ENCODE peak calls at places on chromosomes 2 and 18, in six cellular contexts. One of them, this sample, is unnamed.

GRCh38 chr18:4242431-4243161 is 212.5 kb downstream of the DLGAP1 start:
- DNase-seq in A549: no peak
- DNase-seq in body of pancreas: no peak
- DNase-seq in HCT116: no peak
- DNase-seq in sigmoid colon: no peak
- DNase-seq in breast epithelium: no peak
- DNase-seq in this sample: no peak

GRCh38 chr2:69946351-69947077 is 14.9 kb downstream of the ASPRV1 start:
- DNase-seq in A549: peak
- DNase-seq in body of pancreas: no peak
- DNase-seq in HCT116: peak
- DNase-seq in sigmoid colon: no peak
- DNase-seq in breast epithelium: no peak
- DNase-seq in this sample: no peak

GRCh38 chr2:121588357-121588756 is 57.7 kb downstream of the RNU4ATAC start:
- DNase-seq in A549: no peak
- DNase-seq in body of pancreas: no peak
- DNase-seq in HCT116: no peak
- DNase-seq in sigmoid colon: no peak
- DNase-seq in breast epithelium: no peak
- DNase-seq in this sample: no peak

GRCh38 chr18:715626-716025 is 3.2 kb upstream of the ENOSF1 start:
- DNase-seq in A549: no peak
- DNase-seq in body of pancreas: no peak
- DNase-seq in HCT116: no peak
- DNase-seq in sigmoid colon: no peak
- DNase-seq in breast epithelium: no peak
- DNase-seq in this sample: no peak

GRCh38 chr2:62140785-62141740 is 54.9 kb upstream of the B3GNT2 start:
- DNase-seq in A549: no peak
- DNase-seq in body of pancreas: no peak
- DNase-seq in HCT116: no peak
- DNase-seq in sigmoid colon: no peak
- DNase-seq in breast epithelium: no peak
- DNase-seq in this sample: no peak

GRCh38 chr2:49664827-49665226 is 510.5 kb upstream of the FSHR start:
- DNase-seq in A549: no peak
- DNase-seq in body of pancreas: no peak
- DNase-seq in HCT116: no peak
- DNase-seq in sigmoid colon: no peak
- DNase-seq in breast epithelium: no peak
- DNase-seq in this sample: no peak

GRCh38 chr2:160703648-160704585 is 210.3 kb upstream of the RBMS1 start:
- DNase-seq in A549: no peak
- DNase-seq in body of pancreas: no peak
- DNase-seq in HCT116: no peak
- DNase-seq in sigmoid colon: no peak
- DNase-seq in breast epithelium: no peak
- DNase-seq in this sample: no peak

GRCh38 chr2:213187386-213187785 is 36.0 kb upstream of the IKZF2 start:
- DNase-seq in A549: no peak
- DNase-seq in body of pancreas: no peak
- DNase-seq in HCT116: no peak
- DNase-seq in sigmoid colon: no peak
- DNase-seq in breast epithelium: no peak
- DNase-seq in this sample: no peak

GRCh38 chr2:6444529-6444928 is 421.2 kb downstream of the CMPK2 start:
- DNase-seq in A549: no peak
- DNase-seq in body of pancreas: no peak
- DNase-seq in HCT116: no peak
- DNase-seq in sigmoid colon: no peak
- DNase-seq in breast epithelium: no peak
- DNase-seq in this sample: peak
- TF ChIP-seq CTCF in A549: no peak
- TF ChIP-seq CTCF in body of pancreas: no peak
- TF ChIP-seq CTCF in HCT116: no peak
- TF ChIP-seq CTCF in sigmoid colon: no peak
- TF ChIP-seq CTCF in breast epithelium: no peak
- TF ChIP-seq CTCF in this sample: no peak

GRCh38 chr2:100820346-100821254 is 661 bp downstream of the NPAS2 start:
- DNase-seq in A549: no peak
- DNase-seq in body of pancreas: no peak
- DNase-seq in HCT116: no peak
- DNase-seq in sigmoid colon: no peak
- DNase-seq in breast epithelium: no peak
- DNase-seq in this sample: no peak

GRCh38 chr2:100822587-100823248 is 2.8 kb downstream of the NPAS2 start:
- DNase-seq in A549: no peak
- DNase-seq in body of pancreas: no peak
- DNase-seq in HCT116: no peak
- DNase-seq in sigmoid colon: no peak
- DNase-seq in breast epithelium: no peak
- DNase-seq in this sample: no peak

GRCh38 chr2:100819365-100820345 is at the start of gene NPAS2:
- DNase-seq in A549: peak
- DNase-seq in body of pancreas: peak
- DNase-seq in HCT116: no peak
- DNase-seq in sigmoid colon: peak
- DNase-seq in breast epithelium: no peak
- DNase-seq in this sample: no peak

GRCh38 chr2:100821913-100822260 is 1.9 kb downstream of the NPAS2 start:
- DNase-seq in A549: no peak
- DNase-seq in body of pancreas: no peak
- DNase-seq in HCT116: no peak
- DNase-seq in sigmoid colon: no peak
- DNase-seq in breast epithelium: no peak
- DNase-seq in this sample: no peak

DNA sequence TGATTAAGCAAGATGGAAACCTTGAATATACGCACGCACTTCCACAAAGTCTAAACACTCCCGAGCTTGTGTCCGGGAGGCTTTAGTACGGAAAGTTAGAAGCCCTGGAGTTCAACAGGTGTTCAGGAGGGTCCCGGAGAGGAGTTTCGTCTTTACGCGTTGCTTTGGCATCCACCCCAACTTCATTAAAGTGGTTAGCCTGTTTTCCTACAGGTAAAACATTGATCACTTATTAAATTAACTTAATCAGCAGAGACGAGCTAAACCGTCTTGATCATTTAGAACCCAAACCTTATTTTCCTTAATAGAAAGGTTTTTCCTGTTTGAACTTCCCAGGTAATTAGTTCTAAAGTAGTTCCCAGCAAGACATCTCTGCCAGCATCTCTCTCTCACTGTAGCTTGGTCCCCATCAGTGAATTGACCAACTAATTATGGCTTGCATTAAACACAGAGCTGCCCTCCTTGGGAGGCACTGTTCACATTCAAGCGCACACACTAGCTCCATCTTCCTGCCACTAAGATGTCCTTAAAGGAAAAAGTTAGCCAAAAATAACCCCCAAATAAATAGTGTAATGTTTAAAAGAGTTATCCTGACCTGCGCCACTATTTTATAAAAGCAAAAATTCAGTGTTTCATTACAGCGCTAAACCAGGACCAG is 1.4 kb downstream of the NPAS2 start:
- DNase-seq in A549: peak
- DNase-seq in body of pancreas: no peak
- DNase-seq in HCT116: no peak
- DNase-seq in sigmoid colon: no peak
- DNase-seq in breast epithelium: no peak
- DNase-seq in this sample: no peak
- H3K4me3 ChIP-seq in A549: peak
- H3K4me3 ChIP-seq in body of pancreas: peak
- H3K4me3 ChIP-seq in HCT116: no peak
- H3K4me3 ChIP-seq in sigmoid colon: peak
- H3K4me3 ChIP-seq in breast epithelium: peak
- H3K4me3 ChIP-seq in this sample: peak

GRCh38 chr2:155547571-155547970 is 785.0 kb downstream of the NR4A2 start:
- DNase-seq in A549: no peak
- DNase-seq in body of pancreas: no peak
- DNase-seq in HCT116: no peak
- DNase-seq in sigmoid colon: no peak
- DNase-seq in breast epithelium: no peak
- DNase-seq in this sample: no peak

GRCh38 chr2:155546715-155547555 is 785.6 kb downstream of the NR4A2 start:
- DNase-seq in A549: no peak
- DNase-seq in body of pancreas: no peak
- DNase-seq in HCT116: no peak
- DNase-seq in sigmoid colon: no peak
- DNase-seq in breast epithelium: no peak
- DNase-seq in this sample: no peak
- TF ChIP-seq POLR2A in A549: no peak
- TF ChIP-seq POLR2A in body of pancreas: no peak
- TF ChIP-seq POLR2A in HCT116: no peak
- TF ChIP-seq POLR2A in sigmoid colon: no peak
- TF ChIP-seq POLR2A in breast epithelium: no peak
- TF ChIP-seq POLR2A in this sample: no peak

GRCh38 chr2:128306081-128306930 is 12.4 kb downstream of the HS6ST1 start:
- DNase-seq in A549: peak
- DNase-seq in body of pancreas: no peak
- DNase-seq in HCT116: no peak
- DNase-seq in sigmoid colon: peak
- DNase-seq in breast epithelium: peak
- DNase-seq in this sample: no peak
- TF ChIP-seq CTCF in A549: peak
- TF ChIP-seq CTCF in body of pancreas: peak
- TF ChIP-seq CTCF in HCT116: no peak
- TF ChIP-seq CTCF in sigmoid colon: no peak
- TF ChIP-seq CTCF in breast epithelium: no peak
- TF ChIP-seq CTCF in this sample: no peak

GRCh38 chr18:61127714-61128485 is 205.3 kb upstream of the CDH20 start:
- DNase-seq in A549: no peak
- DNase-seq in body of pancreas: no peak
- DNase-seq in HCT116: no peak
- DNase-seq in sigmoid colon: no peak
- DNase-seq in breast epithelium: no peak
- DNase-seq in this sample: no peak
- H3K4me3 ChIP-seq in A549: no peak
- H3K4me3 ChIP-seq in body of pancreas: no peak
- H3K4me3 ChIP-seq in HCT116: no peak
- H3K4me3 ChIP-seq in sigmoid colon: no peak
- H3K4me3 ChIP-seq in breast epithelium: no peak
- H3K4me3 ChIP-seq in this sample: no peak

GRCh38 chr2:188382107-188382506 is 90.4 kb downstream of the GULP1 start:
- DNase-seq in A549: no peak
- DNase-seq in body of pancreas: no peak
- DNase-seq in HCT116: no peak
- DNase-seq in sigmoid colon: no peak
- DNase-seq in breast epithelium: no peak
- DNase-seq in this sample: no peak
- TF ChIP-seq POLR2A in A549: no peak
- TF ChIP-seq POLR2A in body of pancreas: no peak
- TF ChIP-seq POLR2A in HCT116: no peak
- TF ChIP-seq POLR2A in sigmoid colon: no peak
- TF ChIP-seq POLR2A in breast epithelium: no peak
- TF ChIP-seq POLR2A in this sample: no peak

GRCh38 chr2:208406474-208407451 is at the start of gene PTH2R:
- DNase-seq in A549: no peak
- DNase-seq in body of pancreas: peak
- DNase-seq in HCT116: no peak
- DNase-seq in sigmoid colon: no peak
- DNase-seq in breast epithelium: no peak
- DNase-seq in this sample: no peak
- TF ChIP-seq CTCF in A549: no peak
- TF ChIP-seq CTCF in body of pancreas: peak
- TF ChIP-seq CTCF in HCT116: no peak
- TF ChIP-seq CTCF in sigmoid colon: no peak
- TF ChIP-seq CTCF in breast epithelium: no peak
- TF ChIP-seq CTCF in this sample: no peak

GRCh38 chr2:46945671-46946070 is 30.1 kb upstream of the MCFD2 start:
- DNase-seq in A549: no peak
- DNase-seq in body of pancreas: no peak
- DNase-seq in HCT116: no peak
- DNase-seq in sigmoid colon: no peak
- DNase-seq in breast epithelium: no peak
- DNase-seq in this sample: no peak
- H3K4me3 ChIP-seq in A549: no peak
- H3K4me3 ChIP-seq in body of pancreas: no peak
- H3K4me3 ChIP-seq in HCT116: no peak
- H3K4me3 ChIP-seq in sigmoid colon: no peak
- H3K4me3 ChIP-seq in breast epithelium: no peak
- H3K4me3 ChIP-seq in this sample: no peak

This sample was measured in Peyer's patch.